ENCODE peak calls at places on chromosome 11, in eight cellular contexts. U is NCI-H1105; S is left colon; E is stimulated activated CD8-positive, alpha-beta memory T cell treated with anti-CD3 and anti-CD28 coated beads, Interleukin-4, amount 100 ng/mL, for 1 hour; W is caudate nucleus; H is small intestine; B is tibial artery; K is stimulated activated CD4-positive, alpha-beta T cell treated with anti-CD3 and anti-CD28 coated beads, Interleukin-2, amount 100 ng/mL, for 24 hours. G is an unnamed sample.
A peak's percentile ranks its signal among the peaks of the same experiment; 100 is the strongest.

GRCh38 chr11:64861227-64861970 is 16.9 kb upstream of the CDC42BPG start:
- DNase-seq in E (no peak), B (no peak), S (no peak), W (no peak), U (no peak), K (no peak), H (no peak), G (no peak)

GRCh38 chr11:34425863-34426262 is 12.9 kb upstream of the CAT start:
- DNase-seq in U (no peak), W (no peak), E (no peak), B (no peak), H (no peak), S (no peak), K (no peak), G (no peak)

GRCh38 chr11:63489879-63490278 is 1.1 kb downstream of the PLAAT5 start:
- DNase-seq in W (no peak), E (no peak), K (no peak), S (no peak), H (no peak), U (no peak), B (no peak), G (no peak)

GRCh38 chr11:13761250-13761649 is 92.8 kb downstream of the FAR1 start:
- DNase-seq in E (no peak), U (no peak), W (no peak), S (no peak), H (no peak), B (no peak), K (no peak), G (no peak)

GRCh38 chr11:117969160-117969991 is 16.8 kb upstream of the IL10RA start:
- DNase-seq in S (no peak), K (no peak), H (no peak), U (no peak), B (no peak), W (no peak), E (no peak), G (no peak)

GRCh38 chr11:3841426-3842304 is 906 bp upstream of the RHOG start:
- DNase-seq in E (peak; percentile 82), B (peak; percentile 91), H (peak; percentile 86), K (peak; percentile 94), U (peak; percentile 75), W (peak; percentile 76), S (peak; percentile 92), G (peak; percentile 80)

GRCh38 chr11:62336949-62337681 is at the start of gene ASRGL1:
- DNase-seq in H (peak; percentile 81), U (peak; percentile 89), S (peak; percentile 96), W (peak; percentile 77), K (peak; percentile 86), E (peak; percentile 55), B (peak; percentile 85), G (peak; percentile 78)

GRCh38 chr11:93498099-93499040 is 44.8 kb downstream of the SMCO4 start:
- DNase-seq in B (no peak), H (no peak), K (no peak), W (no peak), S (no peak), E (no peak), U (no peak), G (no peak)

GRCh38 chr11:128825050-128825806 is 41.9 kb downstream of the KCNJ1 start:
- DNase-seq in K (no peak), W (no peak), H (no peak), E (no peak), B (no peak), S (no peak), U (no peak), G (no peak)

GRCh38 chr11:5476184-5476819 is 12.2 kb upstream of the OR52D1 start:
- DNase-seq in H (peak; percentile 59), B (no peak), E (no peak), S (peak; percentile 29), U (peak; percentile 32), W (no peak), K (peak; percentile 24), G (peak; percentile 15)

GRCh38 chr11:14554959-14555358 is 34.8 kb upstream of the PSMA1 start:
- DNase-seq in H (peak; percentile 66), K (no peak), S (no peak), U (no peak), W (no peak), E (no peak), B (no peak), G (no peak)

G was measured in BE2C.